ENCODE peak calls at places on chromosomes 2 and 18, in four cellular contexts. S is HCT116; R is CD4-positive, alpha-beta T cell; E is pancreas. H is an unnamed sample.

GRCh38 chr18:28541276-28541930 is 364.5 kb upstream of the CDH2 start:
- DNase-seq in S (no peak), R (no peak), E (no peak), H (peak; percentile 2)

GRCh38 chr2:148994341-148994740 is 44.2 kb upstream of the LYPD6B start:
- DNase-seq in S (no peak), R (no peak), E (no peak), H (no peak)

GRCh38 chr2:105969552-105969951 is 224.5 kb downstream of the UXS1 start:
- DNase-seq in S (peak; percentile 27), R (no peak), E (no peak), H (no peak)

GRCh38 chr2:172328103-172328835 is 99.1 kb upstream of the ITGA6 start:
- DNase-seq in S (no peak), R (no peak), E (no peak), H (no peak)

GRCh38 chr2:151156431-151156830 is 105.2 kb downstream of the RBM43 start:
- DNase-seq in S (no peak), R (no peak), E (no peak), H (no peak)

GRCh38 chr2:220572385-220572784 is 945.0 kb downstream of the SLC4A3 start:
- DNase-seq in S (no peak), R (no peak), E (no peak), H (no peak)

GRCh38 chr2:233821196-233821595 is 33.1 kb downstream of the HJURP start:
- DNase-seq in S (no peak), R (no peak), E (no peak), H (no peak)

GRCh38 chr18:41545091-41545888 is 409.7 kb upstream of the PIK3C3 start:
- DNase-seq in S (no peak), R (no peak), E (no peak), H (no peak)

GRCh38 chr2:95073856-95074662 is 47.5 kb downstream of the MRPS5 start:
- DNase-seq in S (no peak), R (no peak), E (no peak), H (peak; percentile 77)

GRCh38 chr18:58846325-58846724 is 18.4 kb upstream of the ZNF532 start:
- DNase-seq in S (no peak), R (no peak), E (no peak), H (no peak)

DNA sequence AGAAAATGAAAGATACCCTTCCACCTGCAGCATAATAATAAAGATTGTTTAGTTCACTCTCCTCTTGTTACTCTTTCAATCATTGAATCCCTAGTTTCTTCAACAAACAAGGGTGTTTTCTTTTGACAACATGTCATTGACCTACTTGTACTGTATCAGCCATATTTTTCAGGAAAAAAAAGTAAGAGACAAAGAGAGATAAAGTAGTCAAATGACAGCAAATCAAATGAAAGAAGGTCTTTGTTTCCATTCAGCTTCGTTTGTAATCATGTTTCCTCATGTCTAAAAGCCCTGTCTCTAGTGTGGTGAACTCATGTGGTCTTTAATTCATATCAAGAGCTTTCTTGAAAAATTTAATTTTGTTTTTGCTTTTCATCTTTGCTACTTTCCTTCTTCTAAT is 557.8 kb upstream of the LRATD1 start:
- DNase-seq in S (no peak), R (no peak), E (no peak), H (no peak)
- H3K27ac ChIP-seq in S (no peak overlapping the region), R (no peak overlapping the region), E (no peak overlapping the region), H (no peak overlapping the region)

GRCh38 chr18:79951545-79952456 is at the start of gene SLC66A2:
- DNase-seq in S (peak; percentile 50), R (peak; percentile 96), E (peak; percentile 100), H (peak; percentile 76)
- H3K27ac ChIP-seq in S (peak within 1 kb of the TSS; percentile 69), R (peak within 1 kb of the TSS; percentile 35), E (peak within 1 kb of the TSS; percentile 50), H (peak within 1 kb of the TSS; percentile 49)

GRCh38 chr2:73839653-73840411 is 11.1 kb downstream of the STAMBP start:
- DNase-seq in S (no peak), R (no peak), E (no peak), H (no peak)

GRCh38 chr2:73837847-73838585 is 9.3 kb downstream of the STAMBP start:
- DNase-seq in S (no peak), R (no peak), E (no peak), H (no peak)

GRCh38 chr2:73841912-73842738 is 13.4 kb downstream of the STAMBP start:
- DNase-seq in S (no peak), R (no peak), E (no peak), H (no peak)

GRCh38 chr2:73838889-73839539 is 10.3 kb downstream of the STAMBP start:
- DNase-seq in S (no peak), R (no peak), E (no peak), H (no peak)

GRCh38 chr2:73842739-73843019 is 13.9 kb downstream of the STAMBP start:
- DNase-seq in S (no peak), R (no peak), E (no peak), H (no peak)
- H3K27ac ChIP-seq in S (no peak overlapping the region), R (no peak overlapping the region), E (no peak overlapping the region), H (no peak overlapping the region)

DNA sequence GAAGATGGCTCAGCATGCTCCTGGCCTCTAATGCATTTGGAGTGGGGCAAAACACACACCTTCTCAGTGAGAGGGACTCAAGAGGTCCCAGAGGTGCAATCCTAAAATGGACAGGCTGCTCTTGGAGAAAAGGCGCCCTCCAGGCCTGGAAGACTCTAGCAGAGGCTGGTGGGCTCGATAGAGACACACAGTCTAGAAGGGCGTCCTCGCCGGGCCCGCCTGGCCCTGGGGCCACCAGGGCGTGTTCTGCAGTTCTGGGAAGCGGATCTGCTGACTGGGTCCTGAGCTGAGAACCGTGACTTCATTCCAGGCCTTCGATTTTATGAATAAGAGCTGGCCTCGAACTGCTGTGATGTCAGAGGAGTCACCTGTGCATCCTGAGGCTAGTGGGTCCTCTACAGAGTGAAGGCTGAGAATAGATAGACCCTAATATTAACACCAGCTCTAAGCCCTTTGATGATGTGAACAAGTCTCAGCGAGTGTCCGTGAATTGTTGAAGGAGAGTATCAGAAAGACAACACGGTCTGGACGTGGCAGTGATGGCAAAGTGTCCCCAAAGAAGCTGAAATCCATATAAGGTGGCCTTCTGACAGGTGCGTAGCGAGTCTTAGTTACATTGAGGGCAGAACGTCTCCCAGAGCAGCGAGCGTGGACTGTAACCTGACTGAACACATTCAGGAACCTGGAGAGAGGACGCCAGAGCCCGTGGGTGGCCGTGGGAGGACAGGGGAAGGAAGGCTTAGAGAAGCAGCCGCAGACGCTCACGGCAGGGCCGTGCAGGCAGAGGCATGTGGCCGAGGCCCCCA is 136.9 kb downstream of the PTGR3 start:
- DNase-seq in S (no peak), R (no peak), E (no peak), H (no peak)
- H3K27ac ChIP-seq in S (no peak overlapping the region), R (no peak overlapping the region), E (no peak overlapping the region), H (no peak overlapping the region)

GRCh38 chr2:128137094-128137616 is 46.2 kb downstream of the UGGT1 start:
- DNase-seq in S (no peak), R (no peak), E (no peak), H (no peak)

GRCh38 chr2:128134573-128134972 is 43.6 kb downstream of the UGGT1 start:
- DNase-seq in S (no peak), R (no peak), E (no peak), H (no peak)

DNA sequence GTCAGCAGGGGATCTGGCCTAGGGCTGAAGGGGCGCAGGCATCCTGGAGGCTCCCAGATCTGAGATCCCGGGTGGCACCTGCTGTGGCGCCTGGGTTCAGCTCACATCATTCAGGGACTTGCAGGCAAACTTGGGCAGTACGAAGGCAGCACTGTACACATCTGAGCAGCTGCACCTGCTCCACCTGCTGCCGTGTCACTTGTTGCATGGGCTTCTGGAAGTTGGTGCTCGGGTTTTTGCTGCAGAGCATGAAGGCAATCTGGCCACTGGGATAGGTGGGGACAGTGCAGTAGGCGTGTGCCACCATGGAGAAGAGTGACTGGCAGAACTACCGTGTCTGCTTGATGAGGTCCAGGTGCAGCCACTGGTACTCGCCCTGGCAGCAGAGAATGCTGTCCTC is 48.6 kb downstream of the UGGT1 start:
- DNase-seq in S (no peak), R (no peak), E (no peak), H (no peak)
- H3K27ac ChIP-seq in S (no peak overlapping the region), R (no peak overlapping the region), E (no peak overlapping the region), H (no peak overlapping the region)

DNA sequence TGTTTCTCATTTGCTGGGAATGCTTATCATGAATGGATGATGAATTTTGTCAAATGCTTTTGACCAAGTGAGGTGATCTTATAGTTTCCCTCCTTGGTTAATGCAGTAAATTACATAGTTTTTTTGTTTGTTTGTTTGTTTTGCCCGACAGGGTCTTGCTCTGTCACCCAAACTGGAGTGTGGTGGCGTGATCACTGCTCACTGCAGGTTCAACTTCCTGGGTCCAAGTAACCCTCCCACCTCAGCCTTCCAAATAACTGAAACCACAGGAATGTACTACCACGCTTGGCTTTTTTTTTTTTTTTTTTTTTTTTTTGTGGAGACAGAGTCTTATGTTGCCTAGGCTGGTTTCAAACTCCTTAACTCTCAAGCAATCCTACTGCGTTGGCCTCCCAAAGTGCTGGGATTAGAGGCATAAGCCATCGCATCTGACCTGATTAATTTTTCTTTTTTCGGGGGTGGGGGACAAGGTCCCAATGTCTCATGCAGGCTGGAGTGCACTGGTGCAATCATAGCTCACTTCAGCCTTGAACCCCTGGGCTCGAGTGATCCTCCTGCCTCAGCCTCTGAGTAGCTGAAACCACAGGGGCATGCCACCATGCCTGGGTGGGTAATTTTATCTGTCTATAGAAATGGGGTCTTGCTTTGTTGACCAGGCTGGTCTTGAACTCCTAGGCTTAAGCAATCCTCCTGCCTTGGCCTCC is 48.6 kb downstream of the SMAD2 start:
- DNase-seq in S (peak; percentile 27), R (no peak), E (no peak), H (no peak)
- H3K27ac ChIP-seq in S (peak overlapping the region; percentile 33), R (no peak overlapping the region), E (no peak overlapping the region), H (no peak overlapping the region)

DNA sequence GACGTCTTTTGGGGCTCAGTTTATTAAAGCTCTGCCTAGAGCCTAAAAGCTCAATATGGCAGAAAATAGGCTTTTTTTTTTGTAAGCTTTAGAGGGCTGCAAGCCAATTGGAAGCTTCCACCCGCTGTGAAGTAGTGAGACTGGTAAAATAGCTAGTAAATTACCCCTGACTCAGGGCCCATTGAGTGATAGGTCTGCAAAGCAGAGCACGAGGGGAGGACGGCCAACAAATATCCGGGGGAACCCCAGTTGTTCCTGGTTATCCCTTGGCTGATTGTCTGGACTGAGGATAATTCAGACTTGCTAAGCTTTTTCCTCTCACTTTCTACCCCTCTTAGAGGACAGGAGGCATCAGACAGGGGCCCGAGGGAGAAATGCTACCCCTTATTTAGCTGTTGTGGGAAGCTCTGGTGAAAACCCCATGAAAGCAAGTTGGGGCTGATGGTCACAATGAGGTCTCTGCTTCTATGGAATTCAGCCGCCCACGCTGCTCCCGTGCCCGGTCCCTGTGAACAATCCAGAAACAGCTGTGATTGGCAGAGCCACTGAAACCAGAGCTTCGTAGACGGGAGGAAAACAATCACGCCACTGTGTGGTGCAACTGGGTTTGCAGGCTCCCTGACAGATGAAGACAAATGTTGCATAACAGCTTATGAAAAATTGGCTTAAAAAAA is 141.9 kb upstream of the LGALSL start:
- DNase-seq in S (peak; percentile 71), R (no peak), E (peak; percentile 68), H (peak; percentile 67)
- H3K27ac ChIP-seq in S (no peak overlapping the region), R (no peak overlapping the region), E (peak overlapping the region; percentile 69), H (peak overlapping the region; percentile 78)